ENCODE peak calls at places on chromosomes 6 and 20, in eight cellular contexts. L is foreskin fibroblast; N is naive B cell; W is KG1; F is amniotic epithelial cell; E is NCI-H1417; G is CD4-positive, alpha-beta T cell; P is HS-5. X is an unnamed sample.

GRCh38 chr20:1566701-1567100 is 9.2 kb upstream of the SIRPD start:
- DNase-seq in L (no peak), N (no peak), W (no peak), F (no peak), E (no peak), G (no peak), P (no peak), X (peak)

GRCh38 chr6:10999994-11000393 is 44.1 kb downstream of the ELOVL2 start:
- DNase-seq in L (no peak), N (no peak), W (no peak), F (no peak), E (no peak), G (no peak), P (no peak), X (peak)

GRCh38 chr6:136201735-136202134 is 48.4 kb downstream of the MTFR2 start:
- DNase-seq in L (peak), N (no peak), W (no peak), F (no peak), E (peak), G (no peak), P (no peak), X (peak)

GRCh38 chr6:111743859-111744692 is 129.2 kb downstream of the FYN start:
- DNase-seq in L (peak), N (no peak), W (no peak), F (no peak), E (no peak), G (no peak), P (no peak), X (no peak)

GRCh38 chr20:23003077-23003476 is 32.0 kb upstream of the SSTR4 start:
- DNase-seq in L (no peak), N (no peak), W (no peak), F (no peak), E (no peak), G (no peak), P (no peak), X (no peak)

GRCh38 chr20:63435552-63435951 is 36.9 kb downstream of the KCNQ2 start:
- DNase-seq in L (no peak), N (no peak), W (no peak), F (no peak), E (no peak), G (no peak), P (no peak), X (no peak)

GRCh38 chr6:968791-969190 is 275.9 kb upstream of the EXOC2 start:
- DNase-seq in L (no peak), N (no peak), W (no peak), F (no peak), E (no peak), G (no peak), P (no peak), X (no peak)

GRCh38 chr20:62980970-62981369 is 25.8 kb downstream of the BHLHE23 start:
- DNase-seq in L (no peak), N (peak), W (no peak), F (no peak), E (peak), G (peak), P (no peak), X (no peak)

GRCh38 chr6:54846243-54846856 is at the start of gene FAM83B:
- DNase-seq in L (no peak), N (no peak), W (no peak), F (peak), E (peak), G (no peak), P (no peak), X (no peak)

GRCh38 chr20:21100590-21101452 is 5.3 kb downstream of the LINC00237 start:
- DNase-seq in L (no peak), N (peak), W (no peak), F (no peak), E (peak), G (no peak), P (no peak), X (no peak)

GRCh38 chr20:19975901-19976300 is 41.3 kb upstream of the NAA20 start:
- DNase-seq in L (no peak), N (no peak), W (no peak), F (peak), E (no peak), G (no peak), P (no peak), X (peak)

GRCh38 chr6:4671587-4672115 is 104.6 kb upstream of the CDYL start:
- DNase-seq in L (no peak), N (no peak), W (no peak), F (no peak), E (no peak), G (no peak), P (no peak), X (no peak)

GRCh38 chr6:166007349-166008263 is 160.0 kb downstream of the TBXT start:
- DNase-seq in L (no peak), N (no peak), W (no peak), F (peak), E (no peak), G (no peak), P (no peak), X (peak)

GRCh38 chr20:19849341-19850189 is 91.5 kb downstream of the RIN2 start:
- DNase-seq in L (no peak), N (no peak), W (no peak), F (no peak), E (no peak), G (no peak), P (no peak), X (no peak)

GRCh38 chr20:23520185-23520584 is 29.3 kb downstream of the CST8 start:
- DNase-seq in L (no peak), N (no peak), W (no peak), F (no peak), E (peak), G (no peak), P (no peak), X (no peak)

GRCh38 chr6:119129148-119129967 is 50.9 kb upstream of the FAM184A start:
- DNase-seq in L (peak), N (peak), W (peak), F (peak), E (peak), G (no peak), P (peak), X (peak)

GRCh38 chr6:74597266-74597665 is 608.6 kb downstream of the COL12A1 start:
- DNase-seq in L (peak), N (no peak), W (no peak), F (peak), E (no peak), G (no peak), P (no peak), X (peak)

GRCh38 chr6:167704396-167704801 is 122.3 kb upstream of the AFDN start:
- DNase-seq in L (no peak), N (no peak), W (no peak), F (no peak), E (no peak), G (no peak), P (no peak), X (no peak)

GRCh38 chr6:13273202-13273930 is 55.0 kb downstream of the TBC1D7 start:
- DNase-seq in L (no peak), N (no peak), W (no peak), F (no peak), E (no peak), G (no peak), P (no peak), X (no peak)

GRCh38 chr20:9256359-9256758 is 187.5 kb downstream of the PLCB4 start:
- DNase-seq in L (no peak), N (no peak), W (no peak), F (no peak), E (no peak), G (no peak), P (no peak), X (no peak)

GRCh38 chr20:23652371-23652770 is 14.6 kb upstream of the CST3 start:
- DNase-seq in L (no peak), N (no peak), W (no peak), F (no peak), E (no peak), G (no peak), P (no peak), X (no peak)

GRCh38 chr6:113782641-113783040 is 74.5 kb upstream of the MARCKS start:
- DNase-seq in L (no peak), N (no peak), W (no peak), F (peak), E (no peak), G (no peak), P (no peak), X (no peak)

GRCh38 chr20:33871362-33871761 is 60.2 kb downstream of the CHMP4B start:
- DNase-seq in L (no peak), N (no peak), W (no peak), F (no peak), E (no peak), G (no peak), P (no peak), X (no peak)

GRCh38 chr6:16236009-16236501 is 2.3 kb upstream of the GMPR start:
- DNase-seq in L (no peak), N (no peak), W (no peak), F (no peak), E (no peak), G (no peak), P (no peak), X (no peak)

GRCh38 chr6:137647762-137648412 is 153.7 kb upstream of the OLIG3 start:
- DNase-seq in L (peak), N (no peak), W (no peak), F (peak), E (no peak), G (no peak), P (no peak), X (peak)

GRCh38 chr20:56414842-56415765 is 3.0 kb downstream of the CASS4 start:
- DNase-seq in L (peak), N (no peak), W (no peak), F (peak), E (no peak), G (peak), P (no peak), X (peak)

GRCh38 chr6:159565181-159565580 is 127.9 kb downstream of the SOD2 start:
- DNase-seq in L (no peak), N (no peak), W (no peak), F (no peak), E (no peak), G (no peak), P (no peak), X (no peak)

GRCh38 chr20:17749979-17750721 is 50.4 kb downstream of the BANF2 start:
- DNase-seq in L (peak), N (no peak), W (no peak), F (peak), E (no peak), G (no peak), P (no peak), X (peak)

GRCh38 chr6:121780325-121781313 is 345.2 kb downstream of the GJA1 start:
- DNase-seq in L (peak), N (no peak), W (no peak), F (peak), E (peak), G (no peak), P (peak), X (peak)

GRCh38 chr20:17498641-17499040 is 32.5 kb downstream of the BFSP1 start:
- DNase-seq in L (no peak), N (no peak), W (no peak), F (no peak), E (no peak), G (no peak), P (no peak), X (no peak)

GRCh38 chr20:53033176-53033575 is 61.0 kb downstream of the TSHZ2 start:
- DNase-seq in L (no peak), N (no peak), W (no peak), F (no peak), E (no peak), G (no peak), P (no peak), X (no peak)

GRCh38 chr20:61583356-61583755 is 331.3 kb downstream of the CDH4 start:
- DNase-seq in L (no peak), N (no peak), W (no peak), F (no peak), E (no peak), G (no peak), P (no peak), X (no peak)

GRCh38 chr6:2999005-2999620 is 581 bp upstream of the NQO2 start:
- DNase-seq in L (peak), N (no peak), W (peak), F (peak), E (peak), G (no peak), P (no peak), X (peak)

GRCh38 chr20:13102689-13103088 is 93.9 kb downstream of the SPTLC3 start:
- DNase-seq in L (no peak), N (no peak), W (no peak), F (no peak), E (peak), G (no peak), P (no peak), X (no peak)

GRCh38 chr6:156718647-156719394 is 58.4 kb upstream of the ARID1B start:
- DNase-seq in L (no peak), N (no peak), W (no peak), F (peak), E (no peak), G (no peak), P (no peak), X (peak)

GRCh38 chr6:122640377-122640776 is 30.2 kb downstream of the PKIB start:
- DNase-seq in L (no peak), N (no peak), W (no peak), F (no peak), E (no peak), G (no peak), P (no peak), X (no peak)

GRCh38 chr20:61414455-61414991 is 162.5 kb downstream of the CDH4 start:
- DNase-seq in L (no peak), N (no peak), W (no peak), F (no peak), E (peak), G (no peak), P (no peak), X (no peak)

GRCh38 chr20:10449270-10449669 is 14.2 kb downstream of the SLX4IP start:
- DNase-seq in L (no peak), N (no peak), W (no peak), F (no peak), E (no peak), G (no peak), P (no peak), X (no peak)

X was measured in HCEC 1CT.